ENCODE peak calls at places on chromosomes 7 and 10, in four cellular contexts. One of them, this sample, is unnamed.

GRCh38 chr7:124120911-124121310 is 88.0 kb upstream of the TMEM229A start:
- DNase-seq in HCT116: no peak
- DNase-seq in HepG2: no peak
- DNase-seq in K562: no peak
- DNase-seq in this sample: no peak

GRCh38 chr7:64993901-64994300 is 3.1 kb upstream of the ZNF117 start:
- DNase-seq in HCT116: no peak
- DNase-seq in HepG2: no peak
- DNase-seq in K562: no peak
- DNase-seq in this sample: no peak

GRCh38 chr10:792083-792791 is 102.8 kb upstream of the DIP2C start:
- DNase-seq in HCT116: no peak
- DNase-seq in HepG2: no peak
- DNase-seq in K562: no peak
- DNase-seq in this sample: no peak

GRCh38 chr7:113120647-113121046 is 2.3 kb upstream of the SMIM30 start:
- DNase-seq in HCT116: no peak
- DNase-seq in HepG2: no peak
- DNase-seq in K562: no peak
- DNase-seq in this sample: no peak

GRCh38 chr7:138243430-138243829 is 167.2 kb downstream of the AKR1D1 start:
- DNase-seq in HCT116: no peak
- DNase-seq in HepG2: peak; percentile 50
- DNase-seq in K562: peak; percentile 57
- DNase-seq in this sample: no peak

GRCh38 chr10:49831352-49832040 is 69.4 kb upstream of the OGDHL start:
- DNase-seq in HCT116: no peak
- DNase-seq in HepG2: no peak
- DNase-seq in K562: no peak
- DNase-seq in this sample: no peak

GRCh38 chr7:38186593-38187314 is 8.7 kb downstream of the STARD3NL start:
- DNase-seq in HCT116: no peak
- DNase-seq in HepG2: no peak
- DNase-seq in K562: no peak
- DNase-seq in this sample: no peak

GRCh38 chr10:43985941-43986340 is 337.3 kb upstream of the ZNF32 start:
- DNase-seq in HCT116: no peak
- DNase-seq in HepG2: no peak
- DNase-seq in K562: no peak
- DNase-seq in this sample: no peak

GRCh38 chr10:127947206-127947605 is 40.3 kb downstream of the PTPRE start:
- DNase-seq in HCT116: no peak
- DNase-seq in HepG2: no peak
- DNase-seq in K562: no peak
- DNase-seq in this sample: no peak

GRCh38 chr10:19498348-19499290 is 317.6 kb upstream of the PLXDC2 start:
- DNase-seq in HCT116: no peak
- DNase-seq in HepG2: no peak
- DNase-seq in K562: no peak
- DNase-seq in this sample: no peak

GRCh38 chr7:2158331-2159175 is 74.2 kb downstream of the MAD1L1 start:
- DNase-seq in HCT116: no peak
- DNase-seq in HepG2: no peak
- DNase-seq in K562: no peak
- DNase-seq in this sample: no peak

GRCh38 chr7:108076141-108076540 is 54.0 kb downstream of the LAMB4 start:
- DNase-seq in HCT116: no peak
- DNase-seq in HepG2: no peak
- DNase-seq in K562: no peak
- DNase-seq in this sample: no peak

GRCh38 chr7:108080094-108080656 is 50.0 kb downstream of the LAMB4 start:
- DNase-seq in HCT116: no peak
- DNase-seq in HepG2: no peak
- DNase-seq in K562: no peak
- DNase-seq in this sample: no peak

GRCh38 chr7:108079291-108080057 is 50.7 kb downstream of the LAMB4 start:
- DNase-seq in HCT116: no peak
- DNase-seq in HepG2: no peak
- DNase-seq in K562: no peak
- DNase-seq in this sample: no peak

GRCh38 chr7:108077714-108078113 is 52.4 kb downstream of the LAMB4 start:
- DNase-seq in HCT116: no peak
- DNase-seq in HepG2: no peak
- DNase-seq in K562: no peak
- DNase-seq in this sample: no peak

DNA sequence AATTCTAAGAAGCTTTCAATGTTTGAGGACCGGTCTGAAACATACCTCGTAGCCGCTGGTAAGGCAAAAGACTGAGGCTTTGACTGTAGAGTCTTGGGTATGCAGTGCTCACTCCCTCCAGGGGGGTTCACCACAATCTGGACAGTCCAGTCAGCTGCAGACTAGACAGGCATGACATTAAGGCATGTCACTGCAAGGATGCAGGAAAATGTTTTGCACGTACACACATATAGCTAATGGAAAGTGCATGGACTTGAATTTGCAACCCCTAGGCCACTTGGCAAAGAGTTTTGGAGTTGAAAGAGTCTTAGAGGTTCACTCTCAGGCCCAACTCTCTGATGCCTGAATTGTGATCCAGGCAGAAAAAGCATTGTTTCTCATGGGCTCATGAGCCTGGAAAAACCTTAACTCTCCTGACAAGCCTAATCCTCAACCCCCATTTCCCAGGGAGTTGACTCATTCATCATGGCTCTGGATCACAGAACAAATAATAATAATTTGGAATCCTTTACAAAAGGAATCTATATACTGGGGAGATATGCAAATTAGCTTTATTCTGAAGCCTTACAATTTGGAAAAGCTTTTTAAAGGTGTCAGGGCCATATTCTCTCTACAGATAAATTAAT is 51.9 kb downstream of the LAMB4 start:
- DNase-seq in HCT116: no peak
- DNase-seq in HepG2: no peak
- DNase-seq in K562: no peak
- DNase-seq in this sample: no peak
- H3K4me3 ChIP-seq in HCT116: no peak overlapping the region
- H3K4me3 ChIP-seq in HepG2: no peak overlapping the region
- H3K4me3 ChIP-seq in K562: no peak overlapping the region
- H3K4me3 ChIP-seq in this sample: no peak overlapping the region

GRCh38 chr7:29344334-29344978 is 149.9 kb downstream of the CHN2 start:
- DNase-seq in HCT116: no peak
- DNase-seq in HepG2: no peak
- DNase-seq in K562: no peak
- DNase-seq in this sample: no peak
- TF ChIP-seq REST in HCT116: no peak
- TF ChIP-seq REST in HepG2: no peak
- TF ChIP-seq REST in K562: no peak
- TF ChIP-seq REST in this sample: no peak

GRCh38 chr7:73644887-73645286 is 20.6 kb upstream of the MLXIPL start:
- DNase-seq in HCT116: no peak
- DNase-seq in HepG2: no peak
- DNase-seq in K562: no peak
- DNase-seq in this sample: no peak
- TF ChIP-seq TCF7L2 in HCT116: no peak
- TF ChIP-seq TCF7L2 in HepG2: no peak
- TF ChIP-seq TCF7L2 in K562: no peak
- TF ChIP-seq TCF7L2 in this sample: no peak

DNA sequence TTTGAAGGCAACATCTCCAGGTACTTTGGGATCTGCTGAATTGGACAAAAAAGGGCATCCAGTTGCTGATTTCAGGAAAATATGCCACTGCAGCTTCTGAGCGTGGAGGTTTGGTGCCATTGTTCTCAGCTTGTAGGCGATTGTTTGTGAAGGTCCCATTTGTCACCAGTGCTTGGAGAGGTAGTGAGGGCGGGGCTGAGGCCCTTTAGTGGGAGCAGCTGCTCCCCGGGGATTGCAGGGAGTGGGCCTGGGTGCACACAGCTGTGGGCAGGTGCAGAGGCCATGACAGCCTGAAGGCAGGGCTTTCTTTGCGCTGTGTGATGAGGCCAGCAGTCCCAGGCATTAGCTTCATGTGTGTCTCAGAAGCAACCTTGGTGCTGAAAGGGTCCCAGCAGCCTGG is 3.9 kb downstream of the FAM20C start:
- DNase-seq in HCT116: no peak
- DNase-seq in HepG2: no peak
- DNase-seq in K562: no peak
- DNase-seq in this sample: no peak
- H3K4me3 ChIP-seq in HCT116: no peak overlapping the region
- H3K4me3 ChIP-seq in HepG2: no peak overlapping the region
- H3K4me3 ChIP-seq in K562: no peak overlapping the region
- H3K4me3 ChIP-seq in this sample: peak overlapping the region; percentile 78

GRCh38 chr7:105906169-105906568 is 29.8 kb upstream of the ATXN7L1 start:
- DNase-seq in HCT116: no peak
- DNase-seq in HepG2: no peak
- DNase-seq in K562: no peak
- DNase-seq in this sample: no peak

GRCh38 chr7:105907129-105907846 is 30.9 kb upstream of the ATXN7L1 start:
- DNase-seq in HCT116: no peak
- DNase-seq in HepG2: no peak
- DNase-seq in K562: no peak
- DNase-seq in this sample: no peak

GRCh38 chr7:105904064-105904463 is 27.7 kb upstream of the ATXN7L1 start:
- DNase-seq in HCT116: no peak
- DNase-seq in HepG2: no peak
- DNase-seq in K562: no peak
- DNase-seq in this sample: no peak

GRCh38 chr7:105906690-105907089 is 30.3 kb upstream of the ATXN7L1 start:
- DNase-seq in HCT116: no peak
- DNase-seq in HepG2: no peak
- DNase-seq in K562: no peak
- DNase-seq in this sample: no peak

DNA sequence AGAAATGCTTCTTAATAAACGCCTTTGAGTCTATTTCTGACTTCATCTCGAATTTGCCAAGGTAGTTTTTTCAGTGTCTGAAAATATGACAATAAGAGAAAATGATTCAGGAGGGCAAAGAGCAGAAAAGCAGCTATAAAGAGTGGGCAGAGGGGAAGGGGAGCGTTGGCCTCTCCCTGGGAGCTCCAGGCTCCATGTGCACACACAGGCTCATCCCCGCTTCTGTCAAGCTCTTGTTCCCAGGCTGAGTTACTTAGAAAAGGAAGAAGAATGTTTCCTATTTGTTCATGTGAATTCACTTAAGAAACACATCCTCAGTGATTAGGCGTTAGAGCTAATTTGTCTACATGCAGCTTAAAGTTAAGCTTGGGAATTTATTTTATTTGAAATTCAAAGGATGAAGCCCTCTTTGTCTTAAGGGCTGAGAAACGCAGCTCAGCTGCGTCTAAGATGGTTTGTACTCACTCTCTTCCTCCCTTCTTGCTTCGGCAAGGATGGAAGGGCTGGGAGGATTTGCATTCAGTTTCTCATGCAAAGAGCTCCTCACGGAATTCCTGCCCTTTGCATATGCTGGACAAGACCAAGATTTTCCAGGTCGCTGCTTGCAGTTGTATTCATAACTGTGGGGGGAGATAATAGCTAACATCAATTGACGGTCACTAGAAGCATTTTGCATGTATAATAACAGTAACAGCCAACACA is 29.0 kb upstream of the ATXN7L1 start:
- DNase-seq in HCT116: no peak
- DNase-seq in HepG2: no peak
- DNase-seq in K562: no peak
- DNase-seq in this sample: no peak
- TF ChIP-seq REST in HCT116: no peak
- TF ChIP-seq REST in HepG2: no peak
- TF ChIP-seq REST in K562: no peak
- TF ChIP-seq REST in this sample: no peak

GRCh38 chr7:115722302-115722701 is 308.3 kb downstream of the TFEC start:
- DNase-seq in HCT116: no peak
- DNase-seq in HepG2: no peak
- DNase-seq in K562: no peak
- DNase-seq in this sample: no peak

GRCh38 chr7:115728518-115728917 is 302.0 kb downstream of the TFEC start:
- DNase-seq in HCT116: no peak
- DNase-seq in HepG2: no peak
- DNase-seq in K562: no peak
- DNase-seq in this sample: no peak

GRCh38 chr7:115719963-115720362 is 310.6 kb downstream of the TFEC start:
- DNase-seq in HCT116: no peak
- DNase-seq in HepG2: no peak
- DNase-seq in K562: no peak
- DNase-seq in this sample: no peak

GRCh38 chr7:115721293-115721920 is 309.2 kb downstream of the TFEC start:
- DNase-seq in HCT116: no peak
- DNase-seq in HepG2: no peak
- DNase-seq in K562: no peak
- DNase-seq in this sample: no peak

GRCh38 chr7:115724400-115725056 is 306.0 kb downstream of the TFEC start:
- DNase-seq in HCT116: no peak
- DNase-seq in HepG2: peak; percentile 11
- DNase-seq in K562: no peak
- DNase-seq in this sample: no peak
- TF ChIP-seq TCF7L2 in HCT116: no peak
- TF ChIP-seq TCF7L2 in HepG2: no peak
- TF ChIP-seq TCF7L2 in K562: no peak
- TF ChIP-seq TCF7L2 in this sample: no peak

GRCh38 chr10:78408011-78408410 is 374.3 kb downstream of the RPS24 start:
- DNase-seq in HCT116: no peak
- DNase-seq in HepG2: no peak
- DNase-seq in K562: no peak
- DNase-seq in this sample: no peak

GRCh38 chr10:78406648-78407008 is 373.0 kb downstream of the RPS24 start:
- DNase-seq in HCT116: no peak
- DNase-seq in HepG2: no peak
- DNase-seq in K562: no peak
- DNase-seq in this sample: no peak

GRCh38 chr10:78405781-78406180 is 372.1 kb downstream of the RPS24 start:
- DNase-seq in HCT116: no peak
- DNase-seq in HepG2: no peak
- DNase-seq in K562: no peak
- DNase-seq in this sample: no peak

GRCh38 chr10:78408671-78409472 is 375.2 kb downstream of the RPS24 start:
- DNase-seq in HCT116: no peak
- DNase-seq in HepG2: peak; percentile 7
- DNase-seq in K562: no peak
- DNase-seq in this sample: no peak

DNA sequence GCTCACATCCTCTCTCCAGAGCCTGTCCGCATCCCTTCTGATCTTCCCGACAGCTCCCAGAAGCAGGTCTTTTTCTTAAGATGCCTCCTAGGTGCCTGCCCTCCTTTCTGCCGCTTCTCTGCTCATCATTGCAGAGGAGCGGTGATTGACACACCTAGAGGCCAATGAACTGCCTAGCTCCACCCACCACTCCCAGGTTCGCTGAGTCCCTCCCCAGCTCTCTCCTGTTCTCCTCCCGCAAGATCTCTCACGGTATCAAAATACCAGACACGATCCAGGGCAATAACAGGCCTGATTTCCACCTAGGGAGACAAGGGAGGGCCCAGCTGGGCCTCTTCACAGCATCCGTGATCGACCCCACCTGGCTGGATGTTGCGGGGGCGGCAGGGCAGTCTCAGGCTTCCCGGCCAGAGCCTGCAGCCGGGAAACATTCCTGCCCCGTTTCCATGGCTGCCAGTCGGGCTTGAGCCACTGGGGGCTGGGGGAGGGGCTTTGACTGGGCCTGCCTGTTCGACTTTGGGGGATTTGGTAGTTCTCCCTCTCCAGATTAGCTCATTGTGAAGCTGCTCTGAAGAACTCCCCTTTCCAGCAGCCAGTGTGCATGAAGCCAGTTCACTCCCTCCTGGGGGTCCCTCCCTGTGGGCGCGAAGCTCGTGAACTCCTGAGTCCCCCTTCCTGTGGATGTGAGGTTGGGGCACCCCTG is 373.5 kb downstream of the RPS24 start:
- DNase-seq in HCT116: peak; percentile 90
- DNase-seq in HepG2: peak; percentile 20
- DNase-seq in K562: peak; percentile 94
- DNase-seq in this sample: peak; percentile 75
- H3K4me3 ChIP-seq in HCT116: peak overlapping the region; percentile 56
- H3K4me3 ChIP-seq in HepG2: no peak overlapping the region
- H3K4me3 ChIP-seq in K562: no peak overlapping the region
- H3K4me3 ChIP-seq in this sample: peak overlapping the region; percentile 74

This sample was measured in Panc1.